ENCODE peak calls at places on chromosomes 13 and 19, in eight cellular contexts. Y is GM23338, S is testis, T is heart left ventricle, F is fibroblast of lung, X is mesendoderm, B is RWPE1, R is body of pancreas. I is an unnamed sample.

GRCh38 chr19:16969127-16969526 is 57.5 kb downstream of the CPAMD8 start:
- DNase-seq in Y (peak), R (no peak), F (no peak), T (no peak), B (peak), X (peak), S (no peak), I (peak)

GRCh38 chr19:44401787-44402115 is 343 bp upstream of the ZNF285 start:
- DNase-seq in T (no peak), F (no peak), X (no peak), Y (peak), S (no peak), R (no peak), B (no peak), I (no peak)

GRCh38 chr13:19818223-19818842 is 35.6 kb upstream of the PSPC1 start:
- DNase-seq in R (peak), T (no peak), B (no peak), S (peak), Y (peak), X (peak), F (no peak), I (no peak)

GRCh38 chr19:30669329-30670010 is 297.3 kb downstream of the ZNF536 start:
- DNase-seq in X (peak), Y (peak), R (peak), S (peak), F (peak), B (peak), T (peak), I (no peak)

GRCh38 chr19:13016628-13017305 is 21.5 kb downstream of the NFIX start:
- DNase-seq in T (no peak), B (no peak), X (peak), S (no peak), Y (peak), R (no peak), F (no peak), I (no peak)

GRCh38 chr19:7535993-7536685 is 622 bp downstream of the PNPLA6 start:
- DNase-seq in F (no peak), S (no peak), X (no peak), R (no peak), B (no peak), Y (peak), T (no peak), I (no peak)

GRCh38 chr19:7450243-7451223 is 38.3 kb downstream of the PEX11G start:
- DNase-seq in F (peak), B (no peak), S (no peak), Y (no peak), R (no peak), T (no peak), X (peak), I (peak)

GRCh38 chr19:1133471-1133929 is 29.7 kb downstream of the GPX4 start:
- DNase-seq in F (no peak), B (peak), Y (peak), S (peak), R (no peak), T (no peak), X (peak), I (no peak)

DNA sequence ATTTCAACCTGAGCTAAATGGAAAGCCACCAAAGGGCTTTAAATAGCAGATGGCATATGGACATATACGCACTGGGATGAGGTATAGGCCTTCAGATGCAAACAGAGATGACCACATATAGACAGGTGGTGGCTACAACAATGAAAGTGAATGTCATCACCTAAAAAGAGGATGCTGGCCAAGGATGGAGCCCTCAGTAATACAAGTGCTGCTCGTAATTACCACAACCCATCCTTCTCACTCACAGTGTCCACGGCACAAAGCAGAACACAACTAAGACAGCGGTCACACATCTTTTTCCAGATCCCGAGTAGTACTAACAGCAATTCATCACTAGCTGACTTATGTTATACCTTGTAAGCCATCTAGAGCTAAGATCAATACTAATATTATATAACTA is 18.2 kb upstream of the DOCK9 start:
- DNase-seq in Y (no peak), R (no peak), B (no peak), X (no peak), T (no peak), S (no peak), F (no peak), I (no peak)
- H3K27ac ChIP-seq in Y (no peak), R (no peak), B (no peak), X (no peak), T (no peak), S (no peak), F (no peak), I (no peak)

DNA sequence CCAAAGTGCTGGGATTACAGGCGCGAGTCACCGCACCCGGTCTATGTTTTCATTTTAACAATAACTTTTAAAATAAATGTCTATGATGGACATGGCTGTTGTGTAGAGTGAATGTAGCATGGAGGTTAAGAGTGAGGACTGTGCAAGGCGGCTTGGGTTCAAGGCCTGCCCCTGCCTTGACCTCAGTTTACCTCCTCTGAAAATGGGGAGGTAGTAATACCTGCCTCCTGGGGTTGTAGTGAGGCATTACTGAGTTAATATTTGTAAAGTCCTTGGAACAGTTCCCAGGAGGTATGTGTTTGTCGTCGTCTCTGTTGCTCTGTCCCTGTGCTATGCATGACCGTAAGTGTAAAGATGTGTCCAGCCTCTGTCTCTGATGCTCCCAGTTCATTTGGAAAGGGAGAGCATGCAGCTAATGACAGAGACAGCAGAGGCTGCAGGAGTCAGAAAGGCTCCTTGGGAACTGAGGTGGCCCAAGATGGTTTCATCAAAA is 9.4 kb downstream of the GARRE1 start:
- DNase-seq in T (no peak), S (no peak), F (no peak), X (no peak), B (no peak), R (no peak), Y (no peak), I (no peak)
- H3K27ac ChIP-seq in T (no peak), S (no peak), F (no peak), X (no peak), B (no peak), R (no peak), Y (peak), I (no peak)

GRCh38 chr13:95247857-95248256 is 53.4 kb downstream of the ABCC4 start:
- DNase-seq in R (no peak), B (no peak), Y (no peak), X (no peak), T (no peak), S (no peak), F (no peak), I (no peak)
- H3K27ac ChIP-seq in R (no peak), B (no peak), Y (no peak), X (no peak), T (no peak), S (no peak), F (no peak), I (no peak)

DNA sequence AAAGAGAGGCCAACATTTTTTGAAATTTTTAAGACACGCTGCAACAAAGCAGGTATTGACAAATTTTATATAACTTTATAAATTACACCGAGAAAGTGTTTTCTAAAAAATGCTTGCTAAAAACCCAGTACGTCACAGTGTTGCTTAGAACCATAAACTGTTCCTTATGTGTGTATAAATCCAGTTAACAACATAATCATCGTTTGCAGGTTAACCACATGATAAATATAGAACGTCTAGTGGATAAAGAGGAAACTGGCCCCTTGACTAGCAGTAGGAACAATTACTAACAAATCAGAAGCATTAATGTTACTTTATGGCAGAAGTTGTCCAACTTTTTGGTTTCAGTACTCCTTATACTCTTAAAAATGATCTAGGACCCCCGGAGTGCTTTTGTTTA is 1.2 kb downstream of the BRCA2 start:
- DNase-seq in S (no peak), Y (no peak), T (no peak), R (no peak), B (no peak), F (no peak), X (no peak), I (no peak)
- H3K27ac ChIP-seq in S (no peak), Y (no peak), T (no peak), R (no peak), B (no peak), F (peak), X (no peak), I (no peak)

GRCh38 chr13:42355841-42356575 is 84.1 kb downstream of the AKAP11 start:
- DNase-seq in B (no peak), F (no peak), T (no peak), Y (no peak), S (no peak), X (no peak), R (no peak), I (no peak)
- H3K27ac ChIP-seq in B (no peak), F (no peak), T (no peak), Y (no peak), S (no peak), X (no peak), R (no peak), I (no peak)

GRCh38 chr19:35392742-35393350 is 22.0 kb downstream of the GPR42 start:
- DNase-seq in F (no peak), S (no peak), B (no peak), R (no peak), Y (no peak), T (no peak), X (no peak), I (no peak)

GRCh38 chr19:35398570-35398969 is 27.7 kb downstream of the GPR42 start:
- DNase-seq in T (no peak), S (no peak), Y (no peak), B (no peak), X (no peak), R (no peak), F (no peak), I (no peak)

GRCh38 chr19:35397064-35397463 is 26.2 kb downstream of the GPR42 start:
- DNase-seq in T (no peak), R (no peak), X (no peak), S (no peak), B (no peak), F (no peak), Y (no peak), I (no peak)

GRCh38 chr19:35396240-35396885 is 25.5 kb downstream of the GPR42 start:
- DNase-seq in S (no peak), F (no peak), T (no peak), B (no peak), R (no peak), X (no peak), Y (no peak), I (no peak)

GRCh38 chr19:35395762-35396199 is 24.9 kb downstream of the GPR42 start:
- DNase-seq in F (no peak), S (no peak), R (peak), X (no peak), B (no peak), T (no peak), Y (no peak), I (no peak)
- H3K27ac ChIP-seq in F (no peak), S (no peak), R (peak), X (no peak), B (no peak), T (no peak), Y (no peak), I (no peak)

GRCh38 chr13:77555246-77555645 is 19.7 kb downstream of the SCEL start:
- DNase-seq in R (no peak), Y (no peak), B (no peak), F (no peak), X (no peak), T (no peak), S (no peak), I (no peak)

GRCh38 chr13:77548594-77548993 is 13.1 kb downstream of the SCEL start:
- DNase-seq in S (no peak), X (no peak), R (no peak), B (no peak), Y (no peak), T (no peak), F (no peak), I (no peak)

GRCh38 chr13:77548095-77548494 is 12.6 kb downstream of the SCEL start:
- DNase-seq in B (no peak), S (no peak), F (no peak), T (no peak), R (no peak), X (no peak), Y (no peak), I (no peak)

GRCh38 chr13:77554079-77554478 is 18.6 kb downstream of the SCEL start:
- DNase-seq in T (no peak), R (no peak), Y (no peak), S (no peak), B (no peak), F (no peak), X (no peak), I (no peak)
- H3K27ac ChIP-seq in T (no peak), R (no peak), Y (no peak), S (no peak), B (no peak), F (no peak), X (no peak), I (peak)

GRCh38 chr13:51361111-51361510 is 21.6 kb downstream of the SERPINE3 start:
- DNase-seq in T (no peak), S (no peak), B (no peak), Y (no peak), X (no peak), F (peak), R (no peak), I (no peak)

GRCh38 chr13:51360489-51360888 is 21.0 kb downstream of the SERPINE3 start:
- DNase-seq in X (no peak), S (no peak), F (no peak), T (no peak), Y (no peak), B (no peak), R (no peak), I (no peak)

GRCh38 chr13:51363625-51364024 is 24.1 kb downstream of the SERPINE3 start:
- DNase-seq in F (no peak), R (no peak), X (no peak), B (no peak), Y (no peak), T (no peak), S (no peak), I (no peak)

GRCh38 chr13:51359352-51359751 is 19.9 kb downstream of the SERPINE3 start:
- DNase-seq in F (no peak), X (no peak), B (no peak), S (no peak), Y (no peak), R (no peak), T (no peak), I (no peak)

GRCh38 chr13:51364404-51365008 is 25.0 kb downstream of the SERPINE3 start:
- DNase-seq in B (no peak), R (no peak), F (peak), T (no peak), S (no peak), Y (no peak), X (peak), I (no peak)
- H3K27ac ChIP-seq in B (no peak), R (no peak), F (no peak), T (no peak), S (no peak), Y (no peak), X (no peak), I (no peak)

GRCh38 chr13:48748681-48749080 is 95.0 kb downstream of the CYSLTR2 start:
- DNase-seq in X (no peak), B (no peak), F (no peak), R (no peak), T (no peak), Y (no peak), S (no peak), I (no peak)
- H3K27ac ChIP-seq in X (no peak), B (peak), F (no peak), R (no peak), T (peak), Y (no peak), S (no peak), I (peak)